ENCODE peak calls at places on chromosomes 2 and 18, in nine cellular contexts. T is K562, G is A549, U is stomach, I is GM12878, J is ovary, O is transverse colon, W is suprapubic skin, R is H1. N is an unnamed sample.

GRCh38 chr2:96354492-96354891 is 18.9 kb downstream of the NCAPH start:
- DNase-seq in I (no peak), T (no peak), O (no peak), U (no peak), G (no peak), R (no peak), W (no peak), J (no peak), N (no peak)

GRCh38 chr2:86000131-86000937 is 105.4 kb downstream of the POLR1A start:
- DNase-seq in I (no peak), W (peak), O (no peak), R (no peak), T (peak), U (no peak), J (no peak), G (no peak), N (no peak)

GRCh38 chr2:241760301-241760771 is 16.3 kb upstream of the GAL3ST2 start:
- DNase-seq in U (no peak), O (no peak), J (no peak), T (no peak), I (no peak), W (no peak), R (no peak), G (no peak), N (no peak)

GRCh38 chr2:80361904-80362303 is 57.4 kb upstream of the LRRTM1 start:
- DNase-seq in G (no peak), U (no peak), I (no peak), O (no peak), T (peak), J (no peak), W (no peak), R (no peak), N (no peak)

GRCh38 chr18:62825382-62825781 is 110.0 kb downstream of the PHLPP1 start:
- DNase-seq in T (no peak), U (no peak), J (no peak), R (no peak), O (no peak), I (no peak), W (no peak), G (no peak), N (no peak)

GRCh38 chr2:199779589-199779988 is 71.4 kb downstream of the FTCDNL1 start:
- DNase-seq in G (no peak), J (no peak), T (no peak), O (no peak), W (no peak), U (no peak), R (no peak), I (no peak), N (no peak)

GRCh38 chr18:60554961-60555360 is 182.4 kb upstream of the MC4R start:
- DNase-seq in W (no peak), J (no peak), O (no peak), R (no peak), I (no peak), T (no peak), G (no peak), U (no peak), N (no peak)

GRCh38 chr2:23390152-23390551 is 5.2 kb downstream of the KLHL29 start:
- DNase-seq in J (no peak), G (no peak), O (no peak), U (no peak), I (no peak), R (no peak), W (no peak), T (peak), N (no peak)

GRCh38 chr2:224638338-224638823 is 53.2 kb upstream of the CUL3 start:
- DNase-seq in O (peak), J (no peak), I (peak), U (peak), W (no peak), G (no peak), T (no peak), R (no peak), N (no peak)

GRCh38 chr18:39105095-39105494 is 1539.5 kb upstream of the CELF4 start:
- DNase-seq in I (no peak), W (no peak), J (no peak), G (no peak), T (no peak), R (no peak), O (no peak), U (no peak), N (no peak)

GRCh38 chr2:197281421-197281820 is 29.2 kb downstream of the ANKRD44 start:
- DNase-seq in U (no peak), T (no peak), O (no peak), G (no peak), R (no peak), I (no peak), W (no peak), J (no peak), N (no peak)

GRCh38 chr2:196253115-196253484 is 81.7 kb upstream of the STK17B start:
- DNase-seq in O (no peak), R (no peak), G (no peak), U (no peak), I (no peak), W (no peak), J (no peak), T (no peak), N (no peak)

GRCh38 chr2:85504434-85505261 is 34.3 kb upstream of the MAT2A start:
- DNase-seq in T (peak), I (no peak), O (no peak), U (peak), G (peak), W (peak), R (no peak), J (peak), N (peak)

GRCh38 chr18:45774065-45774521 is 50.1 kb downstream of the SLC14A1 start:
- DNase-seq in R (no peak), W (no peak), U (no peak), G (no peak), T (no peak), I (no peak), O (no peak), J (no peak), N (no peak)

GRCh38 chr2:129078548-129078947 is 759.9 kb upstream of the HS6ST1 start:
- DNase-seq in W (no peak), U (no peak), G (no peak), J (no peak), I (no peak), O (no peak), R (no peak), T (no peak), N (no peak)

GRCh38 chr2:159091381-159091780 is 122.9 kb downstream of the TANC1 start:
- DNase-seq in J (no peak), I (no peak), G (no peak), O (no peak), R (no peak), W (no peak), U (no peak), T (no peak), N (no peak)

GRCh38 chr18:4549164-4549920 is 94.2 kb upstream of the DLGAP1 start:
- DNase-seq in G (no peak), R (no peak), O (no peak), W (no peak), U (no peak), T (no peak), J (no peak), I (no peak), N (no peak)

GRCh38 chr2:225637199-225637598 is 237.7 kb downstream of the NYAP2 start:
- DNase-seq in O (no peak), T (no peak), W (no peak), I (no peak), J (no peak), R (no peak), G (no peak), U (no peak), N (no peak)

GRCh38 chr18:61892683-61893303 is at the start of gene RNF152:
- DNase-seq in G (peak), J (peak), I (no peak), U (peak), O (peak), W (peak), T (no peak), R (no peak), N (no peak)

GRCh38 chr2:40434638-40435296 is 17.1 kb downstream of the SLC8A1 start:
- DNase-seq in J (no peak), O (no peak), W (no peak), T (no peak), G (peak), R (no peak), U (no peak), I (no peak), N (no peak)

GRCh38 chr2:183195998-183196409 is 71.8 kb downstream of the NUP35 start:
- DNase-seq in G (no peak), O (no peak), R (no peak), U (no peak), W (no peak), T (peak), I (no peak), J (no peak), N (no peak)

GRCh38 chr2:63735931-63736820 is 105.5 kb upstream of the UGP2 start:
- DNase-seq in J (no peak), O (no peak), T (no peak), U (no peak), W (no peak), I (no peak), R (no peak), G (no peak), N (no peak)

GRCh38 chr18:13264091-13264777 is 45.7 kb downstream of the LDLRAD4 start:
- DNase-seq in T (no peak), J (no peak), R (no peak), U (no peak), W (no peak), O (no peak), I (no peak), G (no peak), N (no peak)

GRCh38 chr2:29655391-29656086 is 265.8 kb downstream of the ALK start:
- DNase-seq in I (no peak), W (no peak), G (no peak), O (no peak), U (no peak), J (no peak), R (no peak), T (no peak), N (no peak)

DNA sequence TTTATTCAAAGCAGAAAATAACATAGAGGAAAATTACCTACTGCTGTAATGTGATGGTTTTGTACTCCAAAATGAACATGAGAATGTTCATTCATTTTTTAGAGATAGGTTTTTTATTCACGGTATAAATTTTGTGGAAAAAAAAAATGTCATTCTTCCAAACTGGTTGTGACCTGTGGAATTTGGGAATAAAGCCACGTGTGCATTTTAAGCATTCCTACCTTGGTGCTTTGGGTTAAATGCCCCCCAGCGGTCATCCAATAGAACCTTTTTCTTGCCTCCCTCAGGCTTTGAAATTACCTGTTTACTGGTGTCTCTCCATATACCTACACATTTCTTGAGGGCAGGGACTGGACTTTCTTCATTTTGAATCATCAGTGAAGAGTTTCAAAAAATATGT is 740.7 kb downstream of the DPP10 start:
- DNase-seq in G (no peak), O (no peak), U (no peak), J (no peak), W (no peak), R (no peak), I (no peak), T (no peak), N (no peak)
- TF ChIP-seq CTCF in G (no peak), O (no peak), U (no peak), J (no peak), W (no peak), R (peak), I (no peak), T (no peak), N (no peak)

DNA sequence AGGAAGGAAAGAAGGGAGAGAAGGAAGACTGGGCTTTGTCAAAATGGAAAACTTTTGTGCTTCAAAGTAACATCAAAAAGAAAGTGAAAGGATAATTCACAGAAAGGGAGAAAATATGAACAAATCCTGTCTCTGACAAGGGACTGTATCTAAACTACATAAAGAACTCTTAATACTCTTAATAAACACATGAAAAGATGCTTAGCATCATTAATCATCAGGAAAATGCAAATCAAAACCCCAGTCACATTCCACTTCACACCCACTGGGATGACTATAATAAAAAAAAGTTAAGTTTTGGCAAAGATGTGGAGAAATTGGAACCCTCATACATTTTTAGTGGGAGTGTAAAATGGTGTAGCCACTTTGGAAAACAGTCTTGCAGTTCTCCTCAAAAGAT is 11.8 kb upstream of the ZFP36L2 start:
- DNase-seq in R (no peak), U (no peak), T (no peak), J (no peak), O (no peak), W (no peak), I (no peak), G (no peak), N (no peak)
- H3K27ac ChIP-seq in R (no peak), U (no peak), T (no peak), J (peak), O (no peak), W (no peak), I (no peak), G (no peak), N (peak)

GRCh38 chr2:120641366-120641771 is 94.3 kb upstream of the GLI2 start:
- DNase-seq in R (no peak), G (no peak), I (no peak), W (no peak), U (no peak), T (no peak), O (no peak), J (no peak), N (no peak)

GRCh38 chr2:120637847-120638246 is 97.8 kb upstream of the GLI2 start:
- DNase-seq in W (no peak), U (no peak), T (no peak), O (no peak), I (no peak), R (no peak), G (no peak), J (no peak), N (no peak)

GRCh38 chr2:120642646-120643045 is 93.0 kb upstream of the GLI2 start:
- DNase-seq in R (no peak), G (no peak), J (no peak), W (no peak), O (no peak), T (no peak), I (no peak), U (no peak), N (no peak)

GRCh38 chr2:120635146-120635545 is 100.5 kb upstream of the GLI2 start:
- DNase-seq in J (no peak), W (no peak), U (no peak), T (no peak), I (no peak), R (no peak), O (no peak), G (no peak), N (no peak)

DNA sequence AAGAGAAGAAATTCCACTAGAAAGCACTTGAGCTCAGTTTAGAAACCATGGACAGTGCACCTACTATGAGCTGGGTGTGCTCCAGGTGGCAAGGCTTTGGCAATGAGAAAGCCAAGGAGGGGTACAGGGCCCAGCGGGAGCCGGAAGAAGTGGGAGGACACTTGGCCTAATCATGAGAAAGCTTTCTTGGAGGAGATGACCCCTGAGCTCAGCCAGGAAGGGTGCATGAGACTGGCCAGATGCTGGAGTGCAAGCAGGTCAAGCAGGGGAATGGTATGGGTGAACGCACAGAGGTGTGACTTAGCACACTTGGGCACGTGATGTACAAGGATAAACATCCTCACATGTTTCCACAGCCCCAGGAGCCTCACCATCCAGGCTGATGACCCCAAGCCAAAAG is 97.2 kb upstream of the GLI2 start:
- DNase-seq in J (no peak), I (no peak), U (no peak), O (no peak), R (no peak), T (no peak), W (no peak), G (no peak), N (no peak)
- TF ChIP-seq EP300 in J (no peak), I (no peak), U (no peak), O (no peak), R (no peak), T (no peak), W (no peak), G (no peak), N (no peak)

DNA sequence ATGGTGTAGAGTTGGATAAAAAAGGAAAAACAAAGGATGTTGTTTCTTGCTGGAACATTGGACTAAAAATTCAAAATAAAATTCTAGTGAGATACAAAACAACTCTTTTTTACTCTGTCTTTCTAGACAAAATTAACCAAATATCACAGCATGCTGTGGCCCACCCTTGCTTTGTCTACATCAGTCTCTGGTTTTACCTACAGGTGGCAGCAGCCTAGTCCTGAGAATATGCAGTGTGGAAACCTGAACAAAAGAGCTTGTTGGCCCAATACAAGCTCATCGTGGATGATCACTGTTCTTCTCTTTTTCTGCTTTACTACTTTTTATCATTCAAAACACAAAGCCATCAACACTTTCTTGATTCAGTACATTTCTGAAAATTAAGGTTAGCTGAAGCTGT is 210.4 kb downstream of the CDH19 start:
- DNase-seq in I (no peak), W (no peak), R (no peak), G (no peak), J (no peak), T (no peak), U (no peak), O (no peak), N (no peak)
- TF ChIP-seq CTCF in I (no peak), W (no peak), R (peak), G (no peak), J (no peak), T (no peak), U (no peak), O (no peak), N (no peak)